ENCODE peak calls at places on chromosomes 16 and 17, in seven cellular contexts. F is activated T-helper 1 cell treated with Interleukin-2 at 50 U/mL for 16 hours; Y is T follicular helper cell; R is activated CD4-positive, alpha-beta T cell treated with anti-CD3 and anti-CD28 coated beads, Interleukin-2, amount 10 ng/mL, durations not matched to agents 7 days and 5 days; O is HT-29; A is COR-L47; T is fibroblast of the aortic adventitia. P is an unnamed sample.

GRCh38 chr17:75872434-75873351 is 5.7 kb downstream of the TRIM47 start:
- DNase-seq in Y (peak; percentile 56), F (peak; percentile 43), T (peak; percentile 83), A (peak; percentile 49), R (peak; percentile 88), O (peak; percentile 86), P (peak; percentile 26)

GRCh38 chr17:61018938-61019337 is 341.3 kb downstream of the BCAS3 start:
- DNase-seq in R (no peak), F (no peak), O (no peak), Y (no peak), T (no peak), A (no peak), P (no peak)

GRCh38 chr17:50586421-50587247 is 26.1 kb downstream of the CACNA1G start:
- DNase-seq in A (no peak), Y (no peak), R (no peak), F (no peak), T (no peak), O (no peak), P (no peak)

GRCh38 chr16:24511174-24511573 is 28.2 kb upstream of the RBBP6 start:
- DNase-seq in O (no peak), A (no peak), R (no peak), Y (no peak), T (no peak), F (no peak), P (no peak)

GRCh38 chr16:29943846-29944669 is 17.8 kb upstream of the TMEM219 start:
- DNase-seq in R (no peak), F (no peak), A (no peak), O (peak; percentile 95), Y (no peak), T (peak; percentile 98), P (peak; percentile 98)

GRCh38 chr17:44331249-44331760 is 6.7 kb upstream of the SLC25A39 start:
- DNase-seq in O (peak; percentile 94), Y (peak; percentile 62), R (peak; percentile 83), F (peak; percentile 42), T (peak; percentile 76), A (peak; percentile 81), P (peak; percentile 78)

GRCh38 chr17:27218719-27219488 is 75.0 kb upstream of the WSB1 start:
- DNase-seq in T (no peak), A (no peak), Y (no peak), F (no peak), R (no peak), O (no peak), P (no peak)

GRCh38 chr17:77070888-77071279 is 69.9 kb upstream of the SEC14L1 start:
- DNase-seq in Y (no peak), O (no peak), T (no peak), F (no peak), R (no peak), A (no peak), P (no peak)

GRCh38 chr16:11835891-11836652 is 15.3 kb downstream of the RSL1D1 start:
- DNase-seq in T (peak; percentile 51), R (no peak), F (no peak), Y (no peak), O (no peak), A (no peak), P (no peak)

GRCh38 chr16:56637814-56638750 is at the start of gene MT1A:
- DNase-seq in O (peak; percentile 36), T (peak; percentile 44), A (no peak), R (no peak), Y (no peak), F (no peak), P (no peak)

GRCh38 chr16:89667633-89668032 is 10.0 kb downstream of the SPATA33 start:
- DNase-seq in Y (no peak), R (no peak), O (no peak), F (no peak), A (no peak), T (no peak), P (no peak)

GRCh38 chr17:81022371-81022729 is 12.6 kb upstream of the BAIAP2 start:
- DNase-seq in A (no peak), Y (no peak), R (no peak), T (no peak), O (no peak), F (no peak), P (no peak)

GRCh38 chr17:36740157-36740556 is 138.8 kb downstream of the MRM1 start:
- DNase-seq in F (no peak), R (no peak), A (no peak), T (no peak), Y (no peak), O (no peak), P (no peak)

GRCh38 chr17:31580331-31581021 is 189.0 kb downstream of the RAB11FIP4 start:
- DNase-seq in T (peak; percentile 68), Y (no peak), R (no peak), F (no peak), O (no peak), A (no peak), P (peak; percentile 24)

P was measured in RKO.